ENCODE peak calls at places on chromosome 17, in six cellular contexts. S is CD8-positive, alpha-beta T cell; J is cardiac fibroblast; R is lower leg skin; E is suprapubic skin; C is mucosa of descending colon. V is an unnamed sample.

GRCh38 chr17:67974598-67975066 is 21.6 kb downstream of the C17orf58 start:
- DNase-seq in S (no peak), J (no peak), R (no peak), E (no peak), C (no peak), V (peak)

GRCh38 chr17:82836823-82837357 is 2.9 kb downstream of the ZNF750 start:
- DNase-seq in S (no peak), J (no peak), R (no peak), E (no peak), C (no peak), V (no peak)

GRCh38 chr17:40303706-40304450 is 5.1 kb upstream of the RARA start:
- DNase-seq in S (no peak), J (peak), R (peak), E (peak), C (no peak), V (no peak)

GRCh38 chr17:32794533-32795246 is 82.2 kb downstream of the MYO1D start:
- DNase-seq in S (no peak), J (no peak), R (no peak), E (no peak), C (peak), V (no peak)

GRCh38 chr17:66779186-66779585 is 55.7 kb upstream of the CACNG5 start:
- DNase-seq in S (no peak), J (no peak), R (no peak), E (no peak), C (no peak), V (no peak)

GRCh38 chr17:63099420-63099819 is 133.4 kb downstream of the TANC2 start:
- DNase-seq in S (no peak), J (no peak), R (no peak), E (no peak), C (no peak), V (no peak)

GRCh38 chr17:77542551-77543490 is 402.1 kb downstream of the SEC14L1 start:
- DNase-seq in S (peak), J (peak), R (peak), E (peak), C (no peak), V (peak)

GRCh38 chr17:27489045-27489715 is 32.9 kb downstream of the KSR1 start:
- DNase-seq in S (no peak), J (peak), R (peak), E (peak), C (peak), V (no peak)

GRCh38 chr17:10200645-10201044 is 2.2 kb upstream of the GAS7 start:
- DNase-seq in S (no peak), J (no peak), R (no peak), E (no peak), C (no peak), V (no peak)

GRCh38 chr17:65198653-65199382 is 61.6 kb downstream of the RGS9 start:
- DNase-seq in S (no peak), J (peak), R (no peak), E (no peak), C (no peak), V (no peak)

GRCh38 chr17:77424585-77425344 is 284.0 kb downstream of the SEC14L1 start:
- DNase-seq in S (no peak), J (peak), R (peak), E (peak), C (peak), V (no peak)

GRCh38 chr17:12765544-12765943 is 23.8 kb upstream of the ARHGAP44 start:
- DNase-seq in S (no peak), J (peak), R (no peak), E (no peak), C (no peak), V (no peak)

GRCh38 chr17:74235040-74235581 is 21.7 kb downstream of the TTYH2 start:
- DNase-seq in S (no peak), J (no peak), R (no peak), E (no peak), C (no peak), V (no peak)

GRCh38 chr17:67378444-67379250 is 1.6 kb downstream of the PITPNC1 start:
- DNase-seq in S (peak), J (peak), R (peak), E (peak), C (peak), V (peak)

DNA sequence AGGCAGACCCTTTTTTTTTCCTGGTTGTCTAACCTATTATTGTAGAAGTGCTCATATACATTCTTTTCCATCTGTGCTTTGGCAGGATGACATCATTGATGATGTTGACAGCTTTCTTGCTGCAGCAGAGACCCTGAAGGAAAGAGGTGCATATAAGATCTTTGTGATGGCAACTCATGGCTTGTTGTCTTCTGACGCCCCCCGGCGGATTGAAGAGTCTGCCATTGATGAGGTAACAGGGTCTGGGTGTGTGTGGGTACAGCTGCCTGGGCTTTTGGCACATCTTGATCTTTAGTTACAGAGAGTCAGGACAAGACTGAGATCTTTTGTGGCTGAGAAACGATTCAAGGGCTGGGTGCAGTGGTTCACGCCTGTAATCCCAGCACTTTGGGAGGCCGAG is 23.2 kb upstream of the SLC5A10 start:
- DNase-seq in S (no peak), J (no peak), R (no peak), E (no peak), C (no peak), V (no peak)
- TF ChIP-seq CTCF in S (no peak), J (no peak), R (no peak), E (no peak), C (no peak), V (no peak)

DNA sequence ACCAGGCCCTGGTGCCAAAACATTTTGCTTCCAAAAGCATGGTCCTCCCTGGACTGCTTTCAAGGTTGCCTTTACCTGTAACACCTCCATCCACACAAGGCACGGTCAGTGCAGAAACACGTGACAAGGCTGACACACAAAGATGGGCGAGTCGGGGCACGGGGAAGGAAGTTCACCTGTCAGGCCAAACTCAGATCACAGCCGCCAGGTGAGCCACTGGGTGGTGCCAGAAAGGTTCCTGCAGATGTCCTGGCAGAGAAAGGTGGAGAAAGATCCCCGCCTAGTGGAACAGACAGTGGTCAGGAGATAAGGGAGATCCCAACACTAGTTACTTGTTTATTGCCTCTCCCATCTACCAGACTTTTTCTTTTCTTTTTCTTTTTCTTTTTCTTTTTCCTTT is 155.3 kb downstream of the AIPL1 start:
- DNase-seq in S (no peak), J (no peak), R (peak), E (no peak), C (no peak), V (no peak)
- TF ChIP-seq CTCF in S (no peak), J (no peak), R (no peak), E (no peak), C (no peak), V (peak)

DNA sequence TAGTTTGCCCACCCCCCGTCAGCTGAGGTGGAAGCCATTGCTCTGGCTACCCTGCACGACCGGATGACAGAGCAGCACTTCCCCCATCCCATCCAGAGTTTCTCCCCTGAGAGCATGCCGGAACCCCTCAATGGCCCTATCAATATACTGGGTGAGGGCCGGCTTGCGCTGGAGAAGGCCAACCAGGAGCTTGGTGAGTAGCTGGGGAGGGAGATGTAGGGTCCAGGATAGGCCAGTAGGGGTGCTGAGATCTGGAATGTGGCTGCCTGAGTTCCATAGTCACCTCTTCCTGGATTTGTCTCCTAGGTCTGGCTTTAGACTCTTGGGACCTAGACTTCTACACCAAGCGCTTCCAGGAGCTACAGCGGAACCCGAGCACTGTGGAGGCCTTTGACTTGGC is 6.4 kb downstream of the PFAS start:
- DNase-seq in S (no peak), J (no peak), R (no peak), E (no peak), C (no peak), V (no peak)
- TF ChIP-seq CTCF in S (no peak), J (peak), R (no peak), E (no peak), C (no peak), V (no peak)

GRCh38 chr17:2635675-2636074 is 42.2 kb downstream of the PAFAH1B1 start:
- DNase-seq in S (no peak), J (no peak), R (no peak), E (no peak), C (no peak), V (no peak)
- TF ChIP-seq CTCF in S (no peak), J (no peak), R (no peak), E (no peak), C (no peak), V (no peak)

GRCh38 chr17:34082404-34082803 is 172.7 kb upstream of the CCL2 start:
- DNase-seq in S (no peak), J (no peak), R (no peak), E (no peak), C (no peak), V (no peak)

GRCh38 chr17:34076743-34077631 is 178.1 kb upstream of the CCL2 start:
- DNase-seq in S (no peak), J (no peak), R (no peak), E (no peak), C (no peak), V (no peak)

DNA sequence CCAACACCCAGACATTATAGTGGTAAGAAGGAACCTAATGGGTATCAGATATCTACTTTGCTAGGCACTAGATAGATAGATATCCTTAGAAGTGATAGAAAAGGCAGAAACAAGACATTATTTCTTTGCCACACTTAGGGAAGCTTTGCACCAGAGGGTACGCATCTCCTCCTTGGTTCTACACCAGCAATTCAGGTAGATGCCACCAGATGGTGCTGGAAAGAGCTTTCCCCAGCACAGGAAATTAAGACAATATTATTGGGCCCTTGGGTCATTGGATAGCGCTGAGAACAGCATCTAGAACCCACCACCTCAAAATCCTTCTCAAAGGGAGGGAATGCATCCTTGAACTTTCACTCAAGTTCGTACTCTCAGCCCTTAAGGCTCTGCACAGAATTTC is 173.8 kb upstream of the CCL2 start:
- DNase-seq in S (no peak), J (no peak), R (no peak), E (no peak), C (no peak), V (no peak)
- TF ChIP-seq CTCF in S (no peak), J (peak), R (no peak), E (no peak), C (no peak), V (peak)

GRCh38 chr17:72950236-72950931 is 142.1 kb downstream of the SLC39A11 start:
- DNase-seq in S (no peak), J (no peak), R (no peak), E (no peak), C (no peak), V (no peak)
- TF ChIP-seq CTCF in S (no peak), J (no peak), R (no peak), E (no peak), C (no peak), V (no peak)

DNA sequence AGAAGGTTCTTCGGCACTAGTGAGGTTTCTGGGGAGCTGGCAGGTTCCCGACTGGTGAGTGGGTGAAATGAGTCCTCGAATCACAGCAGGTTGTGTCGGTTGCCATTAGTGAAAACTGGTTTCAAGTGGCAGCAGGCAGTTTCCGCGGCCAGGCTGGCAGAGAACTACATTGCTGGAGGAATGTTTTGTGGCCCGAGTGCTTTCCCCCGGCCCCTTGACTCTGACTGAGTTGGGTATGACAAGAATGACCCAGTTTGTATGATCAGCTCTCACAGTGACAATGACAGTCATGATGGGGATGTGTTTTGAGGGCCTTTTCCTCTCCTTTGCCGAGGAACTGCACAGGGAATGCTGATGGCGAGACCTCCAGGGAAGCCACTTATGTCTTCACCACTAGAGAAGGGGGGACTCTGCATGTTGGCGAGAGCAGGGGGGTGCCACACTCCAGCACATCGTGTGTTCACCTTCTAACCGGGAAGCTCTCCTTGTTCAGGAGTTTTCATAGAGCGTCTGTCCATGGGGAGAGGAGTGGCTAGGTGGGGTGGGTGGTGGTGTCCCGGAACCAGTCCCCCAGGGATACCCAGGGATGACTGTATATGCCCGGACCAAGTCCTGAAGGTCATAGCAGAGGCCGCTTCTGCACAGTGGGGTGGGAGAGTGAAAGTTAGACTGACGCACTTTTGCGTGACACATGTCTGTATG is 206.0 kb upstream of the CHMP6 start:
- DNase-seq in S (peak), J (no peak), R (peak), E (peak), C (no peak), V (no peak)
- TF ChIP-seq CTCF in S (no peak), J (no peak), R (no peak), E (no peak), C (no peak), V (no peak)